ENCODE peak calls at places on chromosomes 6 and 20, in eight cellular contexts. One of them, this sample, is unnamed.

GRCh38 chr20:57210054-57210910 is 56.2 kb downstream of the BMP7 start:
- DNase-seq in NAMALWA: no peak
- DNase-seq in heart left ventricle: no peak
- DNase-seq in brain pericyte: no peak
- DNase-seq in left colon: peak
- DNase-seq in adipocyte: no peak
- DNase-seq in retinal pigment epithelial cell: no peak
- DNase-seq in mammary epithelial cell: no peak
- DNase-seq in this sample: no peak

GRCh38 chr6:113185299-113185698 is 671.8 kb upstream of the MARCKS start:
- DNase-seq in mammary epithelial cell: no peak
- DNase-seq in heart left ventricle: no peak
- DNase-seq in NAMALWA: no peak
- DNase-seq in left colon: no peak
- DNase-seq in adipocyte: peak
- DNase-seq in brain pericyte: no peak
- DNase-seq in retinal pigment epithelial cell: no peak
- DNase-seq in this sample: no peak

GRCh38 chr6:116456927-116457326 is 4.2 kb upstream of the CALHM6 start:
- DNase-seq in heart left ventricle: no peak
- DNase-seq in NAMALWA: no peak
- DNase-seq in retinal pigment epithelial cell: no peak
- DNase-seq in mammary epithelial cell: no peak
- DNase-seq in adipocyte: no peak
- DNase-seq in left colon: no peak
- DNase-seq in brain pericyte: no peak
- DNase-seq in this sample: no peak

GRCh38 chr20:31565699-31566331 is 39.3 kb upstream of the ID1 start:
- DNase-seq in left colon: no peak
- DNase-seq in adipocyte: no peak
- DNase-seq in brain pericyte: no peak
- DNase-seq in NAMALWA: peak
- DNase-seq in mammary epithelial cell: peak
- DNase-seq in retinal pigment epithelial cell: no peak
- DNase-seq in heart left ventricle: no peak
- DNase-seq in this sample: no peak

GRCh38 chr6:73803562-73804221 is 107.7 kb downstream of the CD109 start:
- DNase-seq in retinal pigment epithelial cell: peak
- DNase-seq in heart left ventricle: no peak
- DNase-seq in NAMALWA: peak
- DNase-seq in left colon: peak
- DNase-seq in brain pericyte: peak
- DNase-seq in adipocyte: peak
- DNase-seq in mammary epithelial cell: peak
- DNase-seq in this sample: peak

GRCh38 chr6:113833537-113833936 is 23.6 kb upstream of the MARCKS start:
- DNase-seq in mammary epithelial cell: peak
- DNase-seq in adipocyte: peak
- DNase-seq in brain pericyte: no peak
- DNase-seq in NAMALWA: no peak
- DNase-seq in left colon: no peak
- DNase-seq in retinal pigment epithelial cell: no peak
- DNase-seq in heart left ventricle: no peak
- DNase-seq in this sample: no peak

GRCh38 chr6:16230953-16231352 is 7.4 kb upstream of the GMPR start:
- DNase-seq in left colon: no peak
- DNase-seq in NAMALWA: no peak
- DNase-seq in heart left ventricle: no peak
- DNase-seq in adipocyte: no peak
- DNase-seq in retinal pigment epithelial cell: no peak
- DNase-seq in mammary epithelial cell: no peak
- DNase-seq in brain pericyte: no peak
- DNase-seq in this sample: no peak

GRCh38 chr20:51565741-51566140 is 23.2 kb upstream of the NFATC2 start:
- DNase-seq in brain pericyte: no peak
- DNase-seq in NAMALWA: no peak
- DNase-seq in mammary epithelial cell: no peak
- DNase-seq in heart left ventricle: no peak
- DNase-seq in adipocyte: peak
- DNase-seq in left colon: no peak
- DNase-seq in retinal pigment epithelial cell: no peak
- DNase-seq in this sample: no peak

GRCh38 chr6:119978274-119978889 is 628.8 kb upstream of the MAN1A1 start:
- DNase-seq in heart left ventricle: no peak
- DNase-seq in mammary epithelial cell: peak
- DNase-seq in retinal pigment epithelial cell: no peak
- DNase-seq in adipocyte: peak
- DNase-seq in left colon: peak
- DNase-seq in NAMALWA: peak
- DNase-seq in brain pericyte: peak
- DNase-seq in this sample: peak

GRCh38 chr6:34476941-34477340 is 11.1 kb downstream of the PACSIN1 start:
- DNase-seq in retinal pigment epithelial cell: no peak
- DNase-seq in brain pericyte: no peak
- DNase-seq in heart left ventricle: peak
- DNase-seq in left colon: no peak
- DNase-seq in NAMALWA: no peak
- DNase-seq in adipocyte: no peak
- DNase-seq in mammary epithelial cell: no peak
- DNase-seq in this sample: peak

GRCh38 chr20:44247676-44248419 is 740 bp downstream of the GDAP1L1 start:
- DNase-seq in retinal pigment epithelial cell: peak
- DNase-seq in heart left ventricle: peak
- DNase-seq in NAMALWA: peak
- DNase-seq in left colon: no peak
- DNase-seq in mammary epithelial cell: peak
- DNase-seq in adipocyte: peak
- DNase-seq in brain pericyte: no peak
- DNase-seq in this sample: peak

GRCh38 chr6:112338310-112338709 is 8.8 kb upstream of the RFPL4B start:
- DNase-seq in heart left ventricle: no peak
- DNase-seq in adipocyte: no peak
- DNase-seq in mammary epithelial cell: peak
- DNase-seq in retinal pigment epithelial cell: peak
- DNase-seq in left colon: no peak
- DNase-seq in brain pericyte: no peak
- DNase-seq in NAMALWA: no peak
- DNase-seq in this sample: no peak

GRCh38 chr20:49775229-49775693 is 37.4 kb upstream of the SLC9A8 start:
- DNase-seq in heart left ventricle: no peak
- DNase-seq in mammary epithelial cell: peak
- DNase-seq in retinal pigment epithelial cell: peak
- DNase-seq in NAMALWA: no peak
- DNase-seq in brain pericyte: peak
- DNase-seq in left colon: peak
- DNase-seq in adipocyte: peak
- DNase-seq in this sample: no peak

GRCh38 chr6:82775361-82775760 is 290.3 kb downstream of the UBE3D start:
- DNase-seq in retinal pigment epithelial cell: no peak
- DNase-seq in NAMALWA: no peak
- DNase-seq in mammary epithelial cell: no peak
- DNase-seq in heart left ventricle: no peak
- DNase-seq in left colon: no peak
- DNase-seq in brain pericyte: no peak
- DNase-seq in adipocyte: peak
- DNase-seq in this sample: no peak

GRCh38 chr6:108699290-108700041 is 138.7 kb downstream of the FOXO3 start:
- DNase-seq in mammary epithelial cell: no peak
- DNase-seq in retinal pigment epithelial cell: no peak
- DNase-seq in NAMALWA: no peak
- DNase-seq in brain pericyte: peak
- DNase-seq in adipocyte: no peak
- DNase-seq in left colon: no peak
- DNase-seq in heart left ventricle: no peak
- DNase-seq in this sample: no peak

GRCh38 chr6:139925894-139926641 is 551.6 kb upstream of the CITED2 start:
- DNase-seq in adipocyte: peak
- DNase-seq in mammary epithelial cell: no peak
- DNase-seq in NAMALWA: no peak
- DNase-seq in heart left ventricle: no peak
- DNase-seq in brain pericyte: peak
- DNase-seq in left colon: no peak
- DNase-seq in retinal pigment epithelial cell: no peak
- DNase-seq in this sample: peak

GRCh38 chr20:41853803-41854202 is 235.6 kb upstream of the CHD6 start:
- DNase-seq in brain pericyte: no peak
- DNase-seq in adipocyte: no peak
- DNase-seq in left colon: no peak
- DNase-seq in NAMALWA: no peak
- DNase-seq in mammary epithelial cell: no peak
- DNase-seq in retinal pigment epithelial cell: no peak
- DNase-seq in heart left ventricle: no peak
- DNase-seq in this sample: no peak